ENCODE peak calls at places on chromosomes 2 and 18, in eight cellular contexts. One of them, this sample, is unnamed.

GRCh38 chr2:138503087-138503442 is 1.5 kb downstream of the SPOPL start:
- DNase-seq in transverse colon: no peak
- DNase-seq in cardiac muscle cell: peak
- DNase-seq in GDM1: no peak
- DNase-seq in esophagus muscularis mucosa: no peak
- DNase-seq in A549: no peak
- DNase-seq in cardiac fibroblast: peak
- DNase-seq in NCI-H1092: no peak
- DNase-seq in this sample: no peak

GRCh38 chr2:157480182-157480961 is 36.5 kb upstream of the CYTIP start:
- DNase-seq in GDM1: no peak
- DNase-seq in transverse colon: peak
- DNase-seq in cardiac fibroblast: peak
- DNase-seq in A549: no peak
- DNase-seq in cardiac muscle cell: peak
- DNase-seq in NCI-H1092: no peak
- DNase-seq in esophagus muscularis mucosa: no peak
- DNase-seq in this sample: no peak

GRCh38 chr18:12843420-12844346 is 40.4 kb downstream of the PTPN2 start:
- DNase-seq in NCI-H1092: no peak
- DNase-seq in A549: no peak
- DNase-seq in cardiac fibroblast: no peak
- DNase-seq in esophagus muscularis mucosa: no peak
- DNase-seq in GDM1: no peak
- DNase-seq in transverse colon: no peak
- DNase-seq in cardiac muscle cell: peak
- DNase-seq in this sample: no peak

GRCh38 chr2:74887961-74888670 is 54.2 kb downstream of the HK2 start:
- DNase-seq in A549: peak
- DNase-seq in GDM1: no peak
- DNase-seq in NCI-H1092: no peak
- DNase-seq in transverse colon: no peak
- DNase-seq in esophagus muscularis mucosa: no peak
- DNase-seq in cardiac muscle cell: no peak
- DNase-seq in cardiac fibroblast: peak
- DNase-seq in this sample: no peak

GRCh38 chr2:218964041-218964771 is 4.7 kb downstream of the CDK5R2 start:
- DNase-seq in GDM1: no peak
- DNase-seq in A549: peak
- DNase-seq in cardiac fibroblast: peak
- DNase-seq in transverse colon: no peak
- DNase-seq in esophagus muscularis mucosa: no peak
- DNase-seq in NCI-H1092: no peak
- DNase-seq in cardiac muscle cell: peak
- DNase-seq in this sample: no peak

GRCh38 chr2:237627463-237628321 is at the start of gene LRRFIP1:
- DNase-seq in transverse colon: peak
- DNase-seq in cardiac muscle cell: peak
- DNase-seq in GDM1: no peak
- DNase-seq in esophagus muscularis mucosa: no peak
- DNase-seq in NCI-H1092: no peak
- DNase-seq in A549: no peak
- DNase-seq in cardiac fibroblast: no peak
- DNase-seq in this sample: no peak

GRCh38 chr2:1601471-1602358 is 142.6 kb downstream of the PXDN start:
- DNase-seq in NCI-H1092: no peak
- DNase-seq in cardiac fibroblast: no peak
- DNase-seq in A549: no peak
- DNase-seq in esophagus muscularis mucosa: no peak
- DNase-seq in transverse colon: no peak
- DNase-seq in cardiac muscle cell: peak
- DNase-seq in GDM1: no peak
- DNase-seq in this sample: no peak

GRCh38 chr2:35585972-35586371 is 769.6 kb upstream of the CRIM1 start:
- DNase-seq in cardiac fibroblast: no peak
- DNase-seq in cardiac muscle cell: no peak
- DNase-seq in GDM1: no peak
- DNase-seq in esophagus muscularis mucosa: no peak
- DNase-seq in A549: peak
- DNase-seq in NCI-H1092: no peak
- DNase-seq in transverse colon: no peak
- DNase-seq in this sample: no peak

GRCh38 chr2:170156592-170156991 is 21.4 kb upstream of the MYO3B start:
- DNase-seq in cardiac muscle cell: no peak
- DNase-seq in esophagus muscularis mucosa: no peak
- DNase-seq in A549: no peak
- DNase-seq in NCI-H1092: no peak
- DNase-seq in GDM1: no peak
- DNase-seq in cardiac fibroblast: no peak
- DNase-seq in transverse colon: no peak
- DNase-seq in this sample: no peak

GRCh38 chr2:235229236-235229635 is 264.6 kb upstream of the AGAP1 start:
- DNase-seq in A549: no peak
- DNase-seq in GDM1: no peak
- DNase-seq in esophagus muscularis mucosa: no peak
- DNase-seq in transverse colon: no peak
- DNase-seq in NCI-H1092: no peak
- DNase-seq in cardiac muscle cell: no peak
- DNase-seq in cardiac fibroblast: no peak
- DNase-seq in this sample: no peak

GRCh38 chr2:11642972-11643371 is 27.0 kb downstream of the NTSR2 start:
- DNase-seq in cardiac muscle cell: no peak
- DNase-seq in esophagus muscularis mucosa: no peak
- DNase-seq in A549: no peak
- DNase-seq in GDM1: no peak
- DNase-seq in NCI-H1092: no peak
- DNase-seq in cardiac fibroblast: no peak
- DNase-seq in transverse colon: no peak
- DNase-seq in this sample: no peak

GRCh38 chr2:157751462-157752058 is 122.9 kb upstream of the ACVR1C start:
- DNase-seq in transverse colon: no peak
- DNase-seq in esophagus muscularis mucosa: no peak
- DNase-seq in cardiac muscle cell: peak
- DNase-seq in NCI-H1092: no peak
- DNase-seq in GDM1: peak
- DNase-seq in A549: peak
- DNase-seq in cardiac fibroblast: peak
- DNase-seq in this sample: no peak

This sample was measured in foreskin melanocyte.